ENCODE peak calls at places on chromosomes 16 and 17, in eight cellular contexts. E, Q, F, O, J, P, H and S are unnamed samples.

GRCh38 chr16:88754912-88755744 is 29.9 kb downstream of the PIEZO1 start:
- DNase-seq in O (no peak), E (no peak), P (no peak), F (peak), H (no peak), Q (peak), J (peak), S (peak)

GRCh38 chr17:47844230-47844629 is 3.2 kb upstream of the SCRN2 start:
- DNase-seq in F (peak), E (no peak), H (no peak), P (no peak), J (no peak), Q (no peak), O (no peak), S (no peak)

GRCh38 chr17:42526031-42526444 is 10.0 kb upstream of the NAGLU start:
- DNase-seq in F (peak), H (no peak), O (no peak), Q (no peak), J (no peak), E (no peak), P (no peak), S (peak)

GRCh38 chr17:79028496-79029326 is 4.7 kb downstream of the C1QTNF1 start:
- DNase-seq in F (no peak), P (no peak), Q (no peak), E (no peak), O (no peak), H (no peak), J (no peak), S (no peak)

GRCh38 chr16:13835935-13836334 is 84.0 kb upstream of the ERCC4 start:
- DNase-seq in P (no peak), O (no peak), H (no peak), E (no peak), Q (no peak), F (no peak), J (no peak), S (no peak)

GRCh38 chr17:31394544-31394943 is 3.1 kb downstream of the RAB11FIP4 start:
- DNase-seq in J (peak), H (no peak), P (no peak), Q (peak), E (peak), F (peak), O (peak), S (peak)

GRCh38 chr16:57574086-57574485 is 31.6 kb downstream of the ADGRG5 start:
- DNase-seq in J (no peak), P (no peak), E (no peak), Q (no peak), O (no peak), H (no peak), F (no peak), S (no peak)

GRCh38 chr16:57797526-57798266 is 4.6 kb downstream of the KIFC3 start:
- DNase-seq in P (no peak), O (no peak), F (no peak), H (no peak), J (peak), E (peak), Q (peak), S (no peak)

GRCh38 chr17:2481760-2482159 is 29.9 kb downstream of the METTL16 start:
- DNase-seq in J (no peak), F (no peak), Q (no peak), E (no peak), O (no peak), H (no peak), P (no peak), S (no peak)

GRCh38 chr16:51225902-51226301 is 74.8 kb upstream of the SALL1 start:
- DNase-seq in P (no peak), F (no peak), O (no peak), H (no peak), Q (no peak), E (no peak), J (no peak), S (no peak)